ENCODE peak calls at places on chromosomes 3 and 15, in five cellular contexts. Q is transverse colon, K is tibial nerve, C is GM12878, E is A549. I is an unnamed sample.
A peak's percentile ranks its signal among the peaks of the same experiment; 100 is the strongest.

GRCh38 chr15:70560617-70561328 is 202.6 kb downstream of the UACA start:
- DNase-seq in C (no peak), Q (no peak), E (no peak), K (no peak), I (no peak)

GRCh38 chr3:192731233-192731632 is 3.9 kb upstream of the FGF12 start:
- DNase-seq in E (no peak), C (no peak), Q (no peak), K (no peak), I (no peak)

GRCh38 chr3:50299638-50299928 is 378 bp upstream of the HYAL3 start:
- DNase-seq in C (no peak), E (no peak), K (no peak), Q (no peak), I (no peak)

GRCh38 chr15:75174102-75174501 is 27.6 kb upstream of the C15orf39 start:
- DNase-seq in C (no peak), K (no peak), E (no peak), Q (no peak), I (no peak)

GRCh38 chr3:156183396-156183795 is 63.0 kb downstream of the KCNAB1 start:
- DNase-seq in K (no peak), E (no peak), C (no peak), Q (no peak), I (no peak)

GRCh38 chr3:84967767-84968581 is 9.2 kb downstream of the CADM2 start:
- DNase-seq in K (no peak), C (no peak), E (no peak), Q (no peak), I (no peak)

GRCh38 chr3:37068031-37068430 is 74.7 kb downstream of the MLH1 start:
- DNase-seq in Q (no peak), C (no peak), K (no peak), E (no peak), I (no peak)

GRCh38 chr15:77527831-77528231 is 104.9 kb downstream of the LINGO1 start:
- DNase-seq in E (no peak), C (no peak), K (no peak), Q (no peak), I (peak; percentile 49)

GRCh38 chr3:57652203-57652602 is 40.7 kb downstream of the DENND6A start:
- DNase-seq in C (no peak), E (no peak), Q (no peak), K (no peak), I (no peak)

GRCh38 chr3:125042725-125043406 is 12.9 kb downstream of the HEG1 start:
- DNase-seq in E (no peak), Q (no peak), K (peak; percentile 44), C (no peak), I (peak; percentile 73)

GRCh38 chr15:101108458-101108775 is 143.4 kb downstream of the CHSY1 start:
- DNase-seq in K (no peak), Q (no peak), E (no peak), C (no peak), I (no peak)

DNA sequence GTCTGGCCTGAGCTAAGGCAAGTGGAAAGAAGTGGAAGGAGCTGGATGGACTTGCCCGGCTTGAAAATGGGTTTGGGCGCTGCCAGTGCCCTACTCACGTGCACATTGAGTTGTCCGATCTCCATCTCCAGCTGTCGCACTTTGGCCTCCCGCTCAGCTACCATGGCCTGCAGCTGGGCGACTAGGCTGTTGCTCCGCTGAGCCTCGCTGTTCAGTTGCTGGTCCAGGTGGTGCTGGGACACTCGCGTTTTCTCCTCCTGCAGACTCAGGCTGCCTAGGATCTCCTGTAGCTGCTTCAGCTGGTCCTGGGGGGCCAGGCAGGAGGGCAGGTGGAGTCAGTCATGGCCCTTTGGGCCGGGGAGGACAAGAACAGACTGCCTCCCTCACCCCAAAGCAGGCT is 33.0 kb upstream of the HHATL start:
- DNase-seq in K (no peak), E (no peak), C (no peak), Q (no peak), I (peak; percentile 65)
- TF ChIP-seq EP300 in K (no peak), E (no peak), C (no peak), Q (no peak), I (no peak)

GRCh38 chr3:113717818-113718217 is 21.4 kb upstream of the USF3 start:
- DNase-seq in K (no peak), Q (no peak), C (no peak), E (no peak), I (no peak)
- TF ChIP-seq POLR2A in K (no peak), Q (no peak), C (peak; percentile 46), E (no peak), I (no peak)

DNA sequence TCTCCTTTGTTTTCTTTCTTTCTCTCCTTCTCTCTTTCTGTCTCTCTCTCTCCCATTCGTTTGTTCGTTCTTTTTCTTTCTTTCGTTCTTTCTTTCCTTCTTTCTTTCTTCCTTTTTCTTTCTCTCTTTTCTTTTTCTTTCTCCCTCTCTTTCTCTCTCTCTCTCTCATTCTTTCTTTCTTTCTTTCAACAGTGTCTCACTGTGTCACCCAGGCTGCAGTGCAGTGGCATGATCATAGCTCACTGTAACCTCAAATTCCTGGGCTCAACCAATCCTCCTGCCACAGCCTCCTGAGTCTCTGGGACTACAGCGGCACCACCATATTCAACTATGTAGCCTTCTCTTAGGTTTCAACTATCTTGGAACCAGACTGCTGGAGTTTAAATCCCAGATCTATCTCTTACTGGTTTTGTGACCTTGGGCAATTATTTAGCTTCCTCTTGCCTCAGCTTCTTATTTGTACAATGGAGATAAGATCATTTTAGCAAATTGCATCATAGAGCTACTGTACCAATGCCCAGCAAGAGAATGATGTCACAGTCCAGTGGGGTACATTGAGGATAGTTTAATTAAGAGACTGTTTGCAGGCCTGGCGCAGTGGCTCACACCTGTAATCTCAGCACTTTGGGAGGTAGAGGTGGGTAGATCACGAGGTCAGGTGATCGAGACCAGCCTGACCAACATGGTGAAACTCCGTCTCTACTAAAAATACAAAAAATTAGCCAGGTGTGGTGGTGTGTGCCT is 27.3 kb upstream of the PARL start:
- DNase-seq in C (no peak), K (no peak), E (no peak), Q (no peak), I (no peak)
- TF ChIP-seq EP300 in C (no peak), K (no peak), E (no peak), Q (no peak), I (no peak)

GRCh38 chr3:158773166-158773565 is 28.7 kb upstream of the MFSD1 start:
- DNase-seq in K (no peak), E (no peak), Q (no peak), C (no peak), I (no peak)

GRCh38 chr3:158775801-158776399 is 26.0 kb upstream of the MFSD1 start:
- DNase-seq in C (no peak), K (no peak), E (no peak), Q (no peak), I (no peak)

GRCh38 chr3:158771982-158772381 is 29.9 kb upstream of the MFSD1 start:
- DNase-seq in E (no peak), C (no peak), Q (no peak), K (no peak), I (no peak)

GRCh38 chr3:158775001-158775400 is 26.9 kb upstream of the MFSD1 start:
- DNase-seq in K (no peak), E (no peak), Q (no peak), C (no peak), I (no peak)

GRCh38 chr3:158773845-158774542 is 27.9 kb upstream of the MFSD1 start:
- DNase-seq in C (no peak), Q (no peak), E (no peak), K (peak; percentile 37), I (no peak)
- TF ChIP-seq POLR2A in C (no peak), Q (no peak), E (no peak), K (no peak), I (no peak)

GRCh38 chr3:24498391-24498790 is 3.7 kb upstream of the THRB start:
- DNase-seq in K (no peak), E (no peak), Q (no peak), C (no peak), I (no peak)
- TF ChIP-seq EP300 in K (no peak), E (no peak), Q (no peak), C (no peak), I (no peak)

GRCh38 chr15:31447893-31448634 is 121.4 kb downstream of the KLF13 start:
- DNase-seq in K (no peak), C (no peak), E (no peak), Q (no peak), I (no peak)

GRCh38 chr15:31446546-31446945 is 119.9 kb downstream of the KLF13 start:
- DNase-seq in E (no peak), Q (no peak), C (no peak), K (no peak), I (no peak)

GRCh38 chr15:31452595-31453557 is 126.2 kb downstream of the KLF13 start:
- DNase-seq in K (no peak), C (no peak), Q (no peak), E (no peak), I (no peak)

GRCh38 chr15:31444844-31445243 is 118.2 kb downstream of the KLF13 start:
- DNase-seq in Q (no peak), K (no peak), E (no peak), C (no peak), I (no peak)

DNA sequence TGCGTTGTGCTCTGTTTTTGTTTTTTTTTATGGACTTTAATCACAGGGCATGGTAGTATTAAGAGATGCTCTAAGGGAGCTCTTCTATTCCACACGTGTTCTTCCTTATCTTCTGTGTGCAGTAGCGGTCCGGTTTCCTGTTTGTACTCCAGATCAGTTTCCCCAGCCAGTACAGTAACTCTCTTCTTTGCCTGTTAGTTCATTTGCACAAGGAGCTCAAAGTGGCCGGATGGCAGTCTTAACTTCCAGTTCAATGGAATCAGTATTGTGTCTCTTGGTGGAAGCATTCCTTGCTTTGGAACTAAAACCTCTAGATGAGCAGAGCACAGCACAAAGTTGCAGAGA is 122.0 kb downstream of the KLF13 start:
- DNase-seq in Q (no peak), E (no peak), C (no peak), K (no peak), I (no peak)
- TF ChIP-seq POLR2A in Q (no peak), E (no peak), C (no peak), K (no peak), I (no peak)

DNA sequence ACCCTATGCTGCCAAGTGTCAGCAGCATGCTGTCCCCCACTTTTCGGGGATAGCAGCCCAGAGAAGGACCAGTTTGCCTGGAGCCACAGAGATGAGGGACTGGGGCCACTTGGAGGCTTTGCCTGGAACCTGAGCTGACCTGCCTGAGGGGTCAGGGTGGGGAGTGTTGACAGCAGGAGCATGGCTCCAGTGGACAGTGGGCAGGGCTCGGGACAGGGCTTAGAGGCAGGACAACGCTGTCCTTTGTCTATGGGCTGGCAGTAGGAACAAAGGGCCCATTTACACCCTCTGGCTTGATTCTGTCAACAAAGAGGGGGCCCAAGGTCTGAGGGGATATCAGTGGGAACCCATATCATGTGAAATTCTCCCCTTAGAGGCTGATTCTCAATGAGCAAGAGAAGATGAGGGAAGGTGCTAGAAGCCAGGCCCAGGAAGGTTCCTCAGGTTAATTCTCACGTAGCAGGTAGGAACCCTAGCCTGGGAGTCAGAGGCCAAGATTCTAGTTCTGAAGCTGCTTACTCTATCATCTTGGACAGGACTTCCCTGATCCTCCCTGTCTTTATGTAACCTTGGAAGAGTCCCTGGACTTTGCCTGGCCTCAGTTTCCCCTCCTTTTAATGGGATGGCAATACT is 29.7 kb upstream of the HHATL start:
- DNase-seq in K (no peak), E (no peak), Q (no peak), C (no peak), I (no peak)
- TF ChIP-seq EP300 in K (peak; percentile 84), E (no peak), Q (no peak), C (no peak), I (no peak)

GRCh38 chr15:90762109-90762508 is 45.0 kb downstream of the BLM start:
- DNase-seq in C (no peak), Q (peak; percentile 35), E (no peak), K (peak; percentile 89), I (peak; percentile 81)
- TF ChIP-seq POLR2A in C (no peak), Q (no peak), E (no peak), K (no peak), I (no peak)

I was measured in suprapubic skin.